ENCODE peak calls at places on chromosomes 1 and 21, in eight cellular contexts. W is stimulated activated CD8-positive, alpha-beta memory T cell treated with anti-CD3 and anti-CD28 coated beads, Interleukin-7, amount 100 ng/mL, for 1 hour; Y is brain pericyte; H is effector CD4-positive, alpha-beta T cell; M is myocyte; O is AG09309; I is activated CD8-positive, alpha-beta memory T cell treated with anti-CD3 and anti-CD28 coated beads for 1 hour; S is substantia nigra. U is an unnamed sample.

GRCh38 chr1:17916702-17917101 is 161.6 kb downstream of the ACTL8 start:
- DNase-seq in W (no peak), Y (no peak), H (no peak), M (no peak), O (no peak), I (no peak), S (no peak), U (no peak)

GRCh38 chr1:245156736-245157505 is 2.1 kb downstream of the KIF26B start:
- DNase-seq in W (no peak), Y (no peak), H (no peak), M (no peak), O (no peak), I (no peak), S (no peak), U (peak; percentile 45)

GRCh38 chr21:45514311-45515021 is 27.8 kb downstream of the SLC19A1 start:
- DNase-seq in W (no peak), Y (no peak), H (no peak), M (no peak), O (no peak), I (no peak), S (no peak), U (no peak)

GRCh38 chr1:236484310-236484971 is 39.3 kb upstream of the LGALS8 start:
- DNase-seq in W (no peak), Y (no peak), H (no peak), M (no peak), O (no peak), I (no peak), S (no peak), U (no peak)

GRCh38 chr1:89125571-89126233 is at the start of gene GBP2:
- DNase-seq in W (no peak), Y (no peak), H (no peak), M (peak; percentile 73), O (peak; percentile 45), I (no peak), S (no peak), U (no peak)

GRCh38 chr1:201463071-201463552 is 5.9 kb downstream of the PHLDA3 start:
- DNase-seq in W (no peak), Y (no peak), H (no peak), M (peak; percentile 89), O (no peak), I (no peak), S (peak; percentile 67), U (no peak)

GRCh38 chr1:209094384-209094783 is 489.1 kb upstream of the CAMK1G start:
- DNase-seq in W (no peak), Y (no peak), H (no peak), M (no peak), O (no peak), I (no peak), S (no peak), U (no peak)

GRCh38 chr21:45588861-45589491 is 46.7 kb upstream of the SLC19A1 start:
- DNase-seq in W (no peak), Y (no peak), H (no peak), M (no peak), O (no peak), I (no peak), S (no peak), U (no peak)

GRCh38 chr1:14826172-14826636 is 227.7 kb downstream of the KAZN start:
- DNase-seq in W (no peak), Y (no peak), H (no peak), M (no peak), O (peak; percentile 91), I (no peak), S (no peak), U (no peak)

GRCh38 chr21:34008618-34009017 is 64.8 kb upstream of the MRPS6 start:
- DNase-seq in W (no peak), Y (no peak), H (no peak), M (no peak), O (no peak), I (no peak), S (no peak), U (no peak)

GRCh38 chr1:89821322-89822108 is 683 bp downstream of the LRRC8D start:
- DNase-seq in W (no peak), Y (no peak), H (peak; percentile 48), M (peak; percentile 27), O (no peak), I (no peak), S (peak; percentile 51), U (peak; percentile 44)

GRCh38 chr1:181097242-181097641 is 8.7 kb downstream of the IER5 start:
- DNase-seq in W (no peak), Y (no peak), H (no peak), M (peak; percentile 81), O (no peak), I (no peak), S (no peak), U (no peak)

GRCh38 chr1:59315529-59316433 is 18.9 kb downstream of the FGGY start:
- DNase-seq in W (no peak), Y (no peak), H (no peak), M (no peak), O (no peak), I (no peak), S (no peak), U (no peak)